ENCODE peak calls at places on chromosomes 2 and 18, in eight cellular contexts. S, P, A, C, L, K, R and W are unnamed samples.

GRCh38 chr2:121095257-121096080 is 189.5 kb downstream of the TFCP2L1 start:
- DNase-seq in S (peak), P (peak), A (peak), C (no peak), L (peak), K (no peak), R (no peak), W (peak)

GRCh38 chr2:8376603-8377423 is 305.0 kb upstream of the ID2 start:
- DNase-seq in S (no peak), P (no peak), A (no peak), C (no peak), L (no peak), K (no peak), R (no peak), W (no peak)

GRCh38 chr18:3826021-3826420 is 376.0 kb downstream of the TGIF1 start:
- DNase-seq in S (no peak), P (no peak), A (no peak), C (no peak), L (no peak), K (no peak), R (no peak), W (no peak)

GRCh38 chr2:157726946-157727345 is 98.3 kb upstream of the ACVR1C start:
- DNase-seq in S (no peak), P (no peak), A (no peak), C (no peak), L (no peak), K (no peak), R (no peak), W (no peak)

GRCh38 chr2:101330253-101330921 is 21.9 kb upstream of the RNF149 start:
- DNase-seq in S (no peak), P (no peak), A (no peak), C (no peak), L (no peak), K (no peak), R (no peak), W (peak)

GRCh38 chr2:109726666-109727270 is 67.3 kb upstream of the RGPD5 start:
- DNase-seq in S (no peak), P (peak), A (no peak), C (no peak), L (no peak), K (no peak), R (no peak), W (no peak)

GRCh38 chr2:197786010-197786877 is 1.1 kb upstream of the BOLL start:
- DNase-seq in S (no peak), P (no peak), A (no peak), C (peak), L (peak), K (no peak), R (no peak), W (no peak)

GRCh38 chr2:149767516-149767974 is 180.0 kb upstream of the MMADHC start:
- DNase-seq in S (no peak), P (peak), A (no peak), C (no peak), L (no peak), K (no peak), R (no peak), W (no peak)

GRCh38 chr2:239881561-239882320 is 143.4 kb downstream of the NDUFA10 start:
- DNase-seq in S (no peak), P (no peak), A (no peak), C (no peak), L (no peak), K (no peak), R (peak), W (no peak)

GRCh38 chr18:60732146-60732545 is 359.6 kb upstream of the MC4R start:
- DNase-seq in S (no peak), P (no peak), A (no peak), C (no peak), L (no peak), K (no peak), R (no peak), W (no peak)

GRCh38 chr18:78517973-78518372 is 461.6 kb upstream of the SALL3 start:
- DNase-seq in S (no peak), P (no peak), A (no peak), C (no peak), L (no peak), K (no peak), R (no peak), W (no peak)

GRCh38 chr2:222239945-222240675 is 58.7 kb downstream of the PAX3 start:
- DNase-seq in S (no peak), P (no peak), A (no peak), C (no peak), L (no peak), K (no peak), R (no peak), W (no peak)

GRCh38 chr18:111292-112014 is 46.9 kb upstream of the USP14 start:
- DNase-seq in S (no peak), P (peak), A (peak), C (no peak), L (peak), K (peak), R (peak), W (peak)

GRCh38 chr2:241865957-241866858 is 3.3 kb upstream of the RTP5 start:
- DNase-seq in S (no peak), P (no peak), A (no peak), C (no peak), L (peak), K (no peak), R (no peak), W (no peak)